ENCODE peak calls at places on chromosomes 11 and 22, in five cellular contexts. One of them, this sample, is unnamed. For H3K9me3, the result is how much of the 10 kb centered on the place peaks cover.

GRCh38 chr11:48116843-48117242 is 99.8 kb upstream of the OR4B1 start:
- DNase-seq in transverse colon: no peak
- DNase-seq in kidney: no peak
- DNase-seq in aorta: no peak
- DNase-seq in mammary epithelial cell: no peak
- DNase-seq in this sample: no peak

GRCh38 chr22:42214625-42215415 is 55.6 kb downstream of the TCF20 start:
- DNase-seq in transverse colon: no peak
- DNase-seq in mammary epithelial cell: no peak
- DNase-seq in aorta: no peak
- DNase-seq in kidney: peak
- DNase-seq in this sample: peak

GRCh38 chr22:20143883-20144665 is 6.8 kb downstream of the CCDC188 start:
- DNase-seq in kidney: no peak
- DNase-seq in transverse colon: no peak
- DNase-seq in aorta: no peak
- DNase-seq in mammary epithelial cell: no peak
- DNase-seq in this sample: no peak

GRCh38 chr22:21802056-21802455 is 65.4 kb downstream of the MAPK1 start:
- DNase-seq in kidney: no peak
- DNase-seq in aorta: no peak
- DNase-seq in mammary epithelial cell: peak
- DNase-seq in transverse colon: no peak
- DNase-seq in this sample: no peak

GRCh38 chr11:132610216-132610615 is 922.1 kb downstream of the OPCML start:
- DNase-seq in mammary epithelial cell: peak
- DNase-seq in transverse colon: no peak
- DNase-seq in kidney: no peak
- DNase-seq in aorta: no peak
- DNase-seq in this sample: no peak

GRCh38 chr11:131253142-131253884 is 117.1 kb upstream of the NTM start:
- DNase-seq in aorta: no peak
- DNase-seq in mammary epithelial cell: no peak
- DNase-seq in transverse colon: no peak
- DNase-seq in kidney: no peak
- DNase-seq in this sample: no peak

GRCh38 chr11:66035653-66036333 is 9.5 kb upstream of the CATSPER1 start:
- DNase-seq in transverse colon: no peak
- DNase-seq in aorta: no peak
- DNase-seq in kidney: no peak
- DNase-seq in mammary epithelial cell: no peak
- DNase-seq in this sample: no peak

GRCh38 chr11:112302226-112302868 is 41.7 kb upstream of the PLET1 start:
- DNase-seq in kidney: no peak
- DNase-seq in mammary epithelial cell: no peak
- DNase-seq in transverse colon: no peak
- DNase-seq in aorta: no peak
- DNase-seq in this sample: no peak

GRCh38 chr11:47187723-47188122 is 1.5 kb upstream of the PACSIN3 start:
- DNase-seq in kidney: no peak
- DNase-seq in aorta: no peak
- DNase-seq in mammary epithelial cell: no peak
- DNase-seq in transverse colon: no peak
- DNase-seq in this sample: no peak

GRCh38 chr22:36757608-36758220 is 18.2 kb downstream of the IFT27 start:
- DNase-seq in transverse colon: peak
- DNase-seq in aorta: peak
- DNase-seq in kidney: peak
- DNase-seq in mammary epithelial cell: peak
- DNase-seq in this sample: peak

GRCh38 chr11:132131051-132131450 is 760.6 kb downstream of the NTM start:
- DNase-seq in mammary epithelial cell: no peak
- DNase-seq in kidney: no peak
- DNase-seq in transverse colon: no peak
- DNase-seq in aorta: no peak
- DNase-seq in this sample: no peak

GRCh38 chr11:18485905-18486528 is 30.4 kb downstream of the LDHAL6A start:
- DNase-seq in aorta: no peak
- DNase-seq in mammary epithelial cell: no peak
- DNase-seq in transverse colon: no peak
- DNase-seq in kidney: no peak
- DNase-seq in this sample: no peak

GRCh38 chr11:101323997-101324396 is 194.4 kb upstream of the PGR start:
- DNase-seq in transverse colon: no peak
- DNase-seq in kidney: no peak
- DNase-seq in aorta: no peak
- DNase-seq in mammary epithelial cell: peak
- DNase-seq in this sample: no peak

GRCh38 chr22:31206896-31207687 is 5.0 kb upstream of the LIMK2 start:
- DNase-seq in transverse colon: peak
- DNase-seq in aorta: no peak
- DNase-seq in mammary epithelial cell: peak
- DNase-seq in kidney: no peak
- DNase-seq in this sample: peak

DNA sequence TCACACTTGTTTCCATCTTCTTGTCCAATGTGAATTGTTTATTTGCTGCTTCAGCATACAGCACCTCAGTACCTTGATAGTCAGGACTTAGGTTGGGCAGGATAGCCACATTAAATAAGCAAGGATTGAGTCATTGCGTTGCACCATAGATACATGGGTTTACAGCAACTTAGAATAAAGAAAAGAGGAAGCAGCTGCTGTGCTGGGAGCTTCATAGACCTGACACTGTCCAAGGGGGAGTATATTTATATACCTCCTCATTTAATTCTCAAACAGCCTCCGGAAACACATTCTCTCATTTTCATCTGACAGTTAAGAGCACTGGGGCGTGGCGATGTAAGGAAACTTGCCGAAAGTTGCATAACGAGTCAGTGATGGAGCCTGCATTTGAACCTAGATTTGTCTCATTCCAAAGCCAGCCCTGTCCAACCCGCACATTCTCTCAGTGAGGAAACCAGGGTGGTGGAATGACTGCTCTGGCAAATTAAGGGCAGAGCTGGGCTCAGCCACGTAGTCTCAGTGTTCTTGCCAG is 42.2 kb downstream of the UBASH3B start:
- DNase-seq in kidney: no peak
- DNase-seq in mammary epithelial cell: peak
- DNase-seq in aorta: no peak
- DNase-seq in transverse colon: no peak
- DNase-seq in this sample: no peak
- H3K4me3 ChIP-seq in kidney: no peak
- H3K4me3 ChIP-seq in mammary epithelial cell: no peak
- H3K4me3 ChIP-seq in aorta: no peak
- H3K4me3 ChIP-seq in transverse colon: no peak
- H3K4me3 ChIP-seq in this sample: no peak

GRCh38 chr22:24984122-24984521 is 31.6 kb downstream of the KIAA1671 start:
- DNase-seq in transverse colon: no peak
- DNase-seq in kidney: no peak
- DNase-seq in aorta: no peak
- DNase-seq in mammary epithelial cell: no peak
- DNase-seq in this sample: no peak
- H3K27ac ChIP-seq in transverse colon: no peak
- H3K27ac ChIP-seq in kidney: no peak
- H3K27ac ChIP-seq in aorta: no peak
- H3K27ac ChIP-seq in mammary epithelial cell: no peak
- H3K27ac ChIP-seq in this sample: peak

GRCh38 chr22:46259374-46259773 is 3.8 kb downstream of the PKDREJ start:
- DNase-seq in aorta: peak
- DNase-seq in transverse colon: no peak
- DNase-seq in mammary epithelial cell: no peak
- DNase-seq in kidney: no peak
- DNase-seq in this sample: no peak
- H3K9me3 ChIP-seq in aorta: under half
- H3K9me3 ChIP-seq in transverse colon: under half
- H3K9me3 ChIP-seq in mammary epithelial cell: under half
- H3K9me3 ChIP-seq in kidney: under half
- H3K9me3 ChIP-seq in this sample: under half

DNA sequence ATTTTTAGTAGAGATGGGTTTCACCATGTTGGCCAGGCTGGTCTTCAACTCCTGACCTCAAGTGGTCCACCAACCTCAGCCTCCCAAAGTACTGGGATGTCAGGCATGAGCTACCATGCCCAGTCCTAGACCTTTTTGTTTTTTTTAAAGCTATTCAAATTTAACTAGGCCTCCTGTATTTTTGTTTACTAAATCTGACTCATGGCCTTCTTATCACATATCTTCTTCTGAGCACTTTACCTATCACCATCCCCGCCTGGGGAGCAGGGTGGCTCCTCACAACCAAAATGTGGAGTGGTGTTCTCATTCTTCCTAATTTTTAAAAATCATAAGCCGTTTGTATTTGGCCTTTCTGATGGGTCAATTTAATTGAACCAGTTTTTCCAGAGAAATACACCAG is 92.6 kb downstream of the DBX1 start:
- DNase-seq in mammary epithelial cell: no peak
- DNase-seq in aorta: no peak
- DNase-seq in transverse colon: no peak
- DNase-seq in kidney: no peak
- DNase-seq in this sample: no peak
- H3K4me3 ChIP-seq in mammary epithelial cell: no peak
- H3K4me3 ChIP-seq in aorta: no peak
- H3K4me3 ChIP-seq in transverse colon: no peak
- H3K4me3 ChIP-seq in kidney: no peak
- H3K4me3 ChIP-seq in this sample: no peak

GRCh38 chr22:48263791-48264351 is 1501.4 kb downstream of the TBC1D22A start:
- DNase-seq in kidney: no peak
- DNase-seq in mammary epithelial cell: no peak
- DNase-seq in aorta: no peak
- DNase-seq in transverse colon: no peak
- DNase-seq in this sample: no peak
- H3K27ac ChIP-seq in kidney: no peak
- H3K27ac ChIP-seq in mammary epithelial cell: no peak
- H3K27ac ChIP-seq in aorta: no peak
- H3K27ac ChIP-seq in transverse colon: no peak
- H3K27ac ChIP-seq in this sample: no peak

DNA sequence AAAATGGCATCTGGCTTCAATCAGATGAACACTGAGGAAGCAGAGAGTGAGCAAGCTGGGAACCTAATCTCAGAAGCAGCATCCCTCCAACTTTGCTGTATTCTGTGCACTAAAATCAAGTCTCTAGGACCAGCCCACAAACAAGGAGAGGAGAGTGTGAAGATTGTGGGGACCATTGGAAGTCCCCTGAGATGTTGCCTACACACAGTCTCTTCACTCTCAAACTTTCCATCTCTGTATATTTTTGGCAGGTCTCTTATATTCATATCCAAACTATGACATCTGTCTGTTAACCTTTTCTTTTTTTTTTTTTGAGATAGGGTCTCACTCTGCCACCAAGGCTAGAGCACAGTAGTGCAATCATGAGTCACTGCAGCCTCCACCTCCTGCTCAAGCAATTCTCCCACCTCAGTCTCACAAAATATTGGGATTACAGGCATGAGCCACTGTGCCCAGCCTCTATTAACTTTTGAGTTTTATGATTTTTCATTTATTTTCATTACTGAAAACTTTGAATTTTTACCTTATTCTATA is 1096.4 kb downstream of the TBC1D22A start:
- DNase-seq in transverse colon: no peak
- DNase-seq in aorta: no peak
- DNase-seq in mammary epithelial cell: no peak
- DNase-seq in kidney: no peak
- DNase-seq in this sample: no peak
- H3K9me3 ChIP-seq in transverse colon: under half
- H3K9me3 ChIP-seq in aorta: under half
- H3K9me3 ChIP-seq in mammary epithelial cell: under half
- H3K9me3 ChIP-seq in kidney: under half
- H3K9me3 ChIP-seq in this sample: under half

GRCh38 chr22:40853330-40853729 is 3.1 kb downstream of the ST13 start:
- DNase-seq in kidney: no peak
- DNase-seq in transverse colon: no peak
- DNase-seq in aorta: no peak
- DNase-seq in mammary epithelial cell: no peak
- DNase-seq in this sample: no peak
- H3K4me3 ChIP-seq in kidney: peak
- H3K4me3 ChIP-seq in transverse colon: no peak
- H3K4me3 ChIP-seq in aorta: peak
- H3K4me3 ChIP-seq in mammary epithelial cell: no peak
- H3K4me3 ChIP-seq in this sample: peak

DNA sequence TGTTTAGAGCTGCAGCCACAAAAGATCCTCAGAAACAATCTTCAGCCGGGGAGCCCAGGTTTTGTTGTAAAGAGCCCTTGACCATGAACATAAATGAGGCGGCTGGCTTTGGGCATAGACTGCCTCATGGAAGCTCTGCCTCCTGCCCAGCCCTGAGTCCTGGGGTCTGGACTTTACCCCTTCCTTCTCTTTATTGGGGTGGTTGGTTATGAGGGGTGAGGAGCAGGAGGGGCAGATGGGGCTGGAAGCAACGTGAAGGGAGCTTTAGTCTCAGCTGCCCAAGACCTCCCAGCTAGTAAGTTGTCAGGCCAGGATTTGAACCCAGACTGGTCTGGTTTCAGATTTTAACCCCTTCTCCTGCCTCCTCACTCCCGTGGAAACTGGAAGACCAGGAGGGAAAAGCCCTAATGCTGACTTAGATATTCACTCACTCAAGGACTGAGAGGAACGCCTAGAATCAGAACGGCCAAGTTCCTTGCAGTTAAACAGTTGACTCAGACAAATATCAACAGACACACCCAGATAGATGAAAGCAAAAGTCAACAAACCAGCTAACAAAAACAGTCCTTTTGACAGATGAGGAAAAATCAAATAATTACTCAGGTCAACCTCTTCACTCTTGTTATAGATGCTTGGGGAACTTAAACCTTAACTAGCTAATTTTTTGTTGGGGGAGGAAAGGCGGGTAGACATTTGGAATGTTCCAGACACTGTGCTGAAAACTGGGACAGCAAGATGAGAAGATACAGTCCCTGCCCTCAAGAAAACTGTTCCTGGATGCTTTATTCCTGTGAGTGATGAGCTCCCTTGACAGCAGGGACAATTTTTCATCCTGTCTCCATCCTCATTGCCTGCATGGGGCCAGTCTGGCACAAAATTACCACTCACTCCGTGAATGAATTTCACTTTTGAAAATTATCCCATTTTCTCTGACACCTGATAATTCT is 20.7 kb upstream of the ARRB1 start:
- DNase-seq in transverse colon: peak
- DNase-seq in aorta: peak
- DNase-seq in kidney: no peak
- DNase-seq in mammary epithelial cell: no peak
- DNase-seq in this sample: no peak
- H3K27ac ChIP-seq in transverse colon: peak
- H3K27ac ChIP-seq in aorta: no peak
- H3K27ac ChIP-seq in kidney: no peak
- H3K27ac ChIP-seq in mammary epithelial cell: no peak
- H3K27ac ChIP-seq in this sample: no peak